ENCODE peak calls at places on chromosomes 16 and 17, in nine cellular contexts. O is fibroblast of the aortic adventitia; V is A172; N is stimulated activated CD4-positive, alpha-beta T cell treated with anti-CD3 and anti-CD28 coated beads, Interleukin-12 subunit alpha, Interleukin-12 subunit beta, amount 100 ng/mL, for 48 hours; Y is T-helper 2 cell treated with Interferon-gamma antibody and Interleukin-4, amounts not matched to agents 5 μg/mL and 100 μg/mL, for 36 hours; B is mucosa of descending colon; H is C1 segment of cervical spinal cord; C is AG10803; R is sigmoid colon. J is an unnamed sample.

GRCh38 chr16:86768999-86769398 is 190.7 kb downstream of the FOXL1 start:
- DNase-seq in O (peak; percentile 61), C (peak; percentile 33), Y (no peak), R (peak; percentile 46), V (peak; percentile 29), B (no peak), H (no peak), N (no peak), J (peak; percentile 29)

GRCh38 chr17:76076765-76077581 is 2.0 kb upstream of the ZACN start:
- DNase-seq in V (no peak), O (no peak), C (no peak), H (no peak), Y (peak; percentile 24), R (no peak), N (no peak), B (no peak), J (no peak)

GRCh38 chr16:14309001-14309886 is 238.1 kb downstream of the MRTFB start:
- DNase-seq in B (no peak), N (no peak), R (no peak), H (no peak), C (peak; percentile 63), O (no peak), Y (no peak), V (no peak), J (peak; percentile 81)

GRCh38 chr17:31854672-31855071 is 4.4 kb downstream of the COPRS start:
- DNase-seq in C (peak; percentile 32), B (no peak), V (no peak), R (no peak), H (no peak), O (peak; percentile 37), N (no peak), Y (no peak), J (no peak)

GRCh38 chr17:79779661-79780365 is 1.9 kb downstream of the CBX2 start:
- DNase-seq in Y (no peak), C (no peak), R (no peak), H (no peak), V (no peak), O (no peak), B (no peak), N (no peak), J (no peak)

GRCh38 chr16:85479972-85480726 is 133.0 kb upstream of the GSE1 start:
- DNase-seq in B (peak; percentile 81), C (no peak), H (no peak), V (no peak), R (no peak), N (no peak), Y (no peak), O (no peak), J (no peak)

GRCh38 chr16:53792161-53792951 is 88.4 kb downstream of the FTO start:
- DNase-seq in V (no peak), R (no peak), Y (no peak), B (no peak), H (no peak), N (no peak), C (no peak), O (peak; percentile 22), J (no peak)

GRCh38 chr16:19463468-19464315 is 46.0 kb downstream of the TMC5 start:
- DNase-seq in V (no peak), Y (no peak), C (no peak), R (no peak), O (no peak), N (no peak), B (no peak), H (no peak), J (no peak)

GRCh38 chr16:85276741-85277140 is 164.5 kb upstream of the CIBAR2 start:
- DNase-seq in H (no peak), O (no peak), N (no peak), C (no peak), Y (no peak), R (no peak), V (no peak), B (no peak), J (no peak)

GRCh38 chr17:1908699-1909309 is 79.0 kb downstream of the RPA1 start:
- DNase-seq in V (peak; percentile 71), C (peak; percentile 75), Y (peak; percentile 17), O (peak; percentile 86), R (peak; percentile 75), N (peak; percentile 17), B (peak; percentile 45), H (peak; percentile 81), J (peak; percentile 73)

GRCh38 chr16:53768593-53768992 is 64.6 kb downstream of the FTO start:
- DNase-seq in V (peak; percentile 82), O (peak; percentile 81), N (no peak), B (no peak), R (no peak), Y (peak; percentile 30), H (no peak), C (peak; percentile 95), J (peak; percentile 98)

GRCh38 chr16:57749101-57749692 is 13.6 kb downstream of the KATNB1 start:
- DNase-seq in B (no peak), R (no peak), N (no peak), Y (no peak), C (peak; percentile 15), H (no peak), V (no peak), O (no peak), J (no peak)

GRCh38 chr17:71301063-71301462 is 819.8 kb upstream of the SOX9 start:
- DNase-seq in V (no peak), B (no peak), C (no peak), N (no peak), H (no peak), O (no peak), R (no peak), Y (no peak), J (no peak)

GRCh38 chr17:39938140-39938869 is 10.8 kb downstream of the LRRC3C start:
- DNase-seq in C (no peak), Y (no peak), V (no peak), O (no peak), N (no peak), R (no peak), H (no peak), B (no peak), J (no peak)

GRCh38 chr16:9500872-9501271 is 409.4 kb downstream of the HAPSTR1 start:
- DNase-seq in H (no peak), O (no peak), V (no peak), C (no peak), N (no peak), Y (no peak), R (no peak), B (no peak), J (no peak)

GRCh38 chr17:34673516-34673915 is 94.1 kb downstream of the TMEM132E start:
- DNase-seq in H (peak; percentile 88), V (no peak), Y (no peak), C (no peak), N (no peak), B (no peak), O (no peak), R (no peak), J (no peak)

GRCh38 chr17:2419526-2419925 is 18.7 kb upstream of the MNT start:
- DNase-seq in V (no peak), O (no peak), B (no peak), N (no peak), C (no peak), H (no peak), Y (no peak), R (no peak), J (no peak)

GRCh38 chr17:55607736-55608341 is 96.6 kb upstream of the SMIM36 start:
- DNase-seq in H (no peak), R (peak; percentile 96), Y (no peak), N (no peak), C (no peak), O (peak; percentile 72), B (peak; percentile 51), V (no peak), J (peak; percentile 70)

GRCh38 chr17:11981862-11982261 is 15.4 kb downstream of the ZNF18 start:
- DNase-seq in V (no peak), Y (no peak), N (no peak), H (no peak), C (no peak), B (no peak), O (no peak), R (no peak), J (no peak)

GRCh38 chr17:2050246-2050866 is 4.5 kb upstream of the HIC1 start:
- DNase-seq in N (peak; percentile 52), O (no peak), H (peak; percentile 56), C (peak; percentile 61), Y (peak; percentile 70), B (peak; percentile 84), R (peak; percentile 86), V (peak; percentile 53), J (peak; percentile 67)

GRCh38 chr17:43572368-43572980 is 26.3 kb upstream of the ETV4 start:
- DNase-seq in O (no peak), Y (no peak), H (no peak), R (no peak), B (no peak), V (no peak), N (no peak), C (no peak), J (no peak)

GRCh38 chr16:48829361-48829760 is 219.4 kb upstream of the N4BP1 start:
- DNase-seq in H (peak; percentile 56), O (no peak), R (no peak), Y (no peak), C (no peak), B (no peak), V (no peak), N (no peak), J (no peak)

J was measured in LHCN-M2.